ENCODE peak calls at places on chromosomes 16 and 17, in ten cellular contexts. H, Y, E, P, X, F, B, U, C and I are unnamed samples. For H3K36me3 and H3K27me3, the result is how much of the 10 kb centered on the place peaks cover.

GRCh38 chr17:14320734-14321475 is 20.0 kb downstream of the HS3ST3B1 start:
- DNase-seq in H (no peak), Y (no peak), E (no peak), P (peak), X (no peak), F (no peak), B (no peak), U (no peak), C (no peak), I (no peak)

GRCh38 chr17:21177401-21177800 is 36.6 kb downstream of the TMEM11 start:
- DNase-seq in H (no peak), Y (no peak), E (no peak), P (no peak), X (no peak), F (no peak), B (no peak), U (no peak), C (no peak), I (no peak)

GRCh38 chr17:51354908-51355307 is 94.6 kb downstream of the UTP18 start:
- DNase-seq in H (no peak), Y (no peak), E (no peak), P (no peak), X (no peak), F (no peak), B (no peak), U (no peak), C (no peak), I (no peak)

GRCh38 chr16:87844374-87844733 is 25.0 kb downstream of the SLC7A5 start:
- DNase-seq in H (no peak), Y (no peak), E (no peak), P (peak), X (no peak), F (no peak), B (peak), U (no peak), C (no peak), I (no peak)

GRCh38 chr17:43529977-43530302 is 16.2 kb downstream of the ETV4 start:
- DNase-seq in H (no peak), Y (no peak), E (no peak), P (no peak), X (no peak), F (no peak), B (no peak), U (no peak), C (no peak), I (no peak)

GRCh38 chr17:65487161-65487560 is 74.3 kb downstream of the AXIN2 start:
- DNase-seq in H (no peak), Y (no peak), E (no peak), P (no peak), X (no peak), F (no peak), B (no peak), U (no peak), C (no peak), I (no peak)

GRCh38 chr17:63774141-63774981 is at the start of gene DDX42:
- DNase-seq in H (no peak), Y (peak), E (peak), P (peak), X (peak), F (peak), B (peak), U (peak), C (no peak), I (peak)

GRCh38 chr16:85054948-85055502 is 27.4 kb downstream of the KIAA0513 start:
- DNase-seq in H (no peak), Y (no peak), E (no peak), P (no peak), X (no peak), F (no peak), B (no peak), U (no peak), C (no peak), I (no peak)

GRCh38 chr16:57534881-57535658 is 1.3 kb downstream of the CCDC102A start:
- DNase-seq in H (no peak), Y (no peak), E (peak), P (no peak), X (no peak), F (peak), B (no peak), U (peak), C (no peak), I (no peak)

GRCh38 chr17:40018211-40019121 is 3.2 kb downstream of the CSF3 start:
- DNase-seq in H (no peak), Y (no peak), E (peak), P (peak), X (peak), F (no peak), B (peak), U (no peak), C (no peak), I (no peak)

GRCh38 chr17:73508057-73508930 is 136.0 kb downstream of the SDK2 start:
- DNase-seq in H (no peak), Y (no peak), E (no peak), P (no peak), X (no peak), F (no peak), B (no peak), U (no peak), C (no peak), I (no peak)

GRCh38 chr17:41655611-41656111 is 31.3 kb upstream of the KRT17 start:
- DNase-seq in H (no peak), Y (peak), E (no peak), P (no peak), X (no peak), F (peak), B (peak), U (no peak), C (no peak), I (no peak)

GRCh38 chr17:15233022-15233805 is 31.9 kb downstream of the PMP22 start:
- DNase-seq in H (no peak), Y (no peak), E (peak), P (peak), X (peak), F (peak), B (peak), U (no peak), C (peak), I (peak)

GRCh38 chr17:32187276-32187675 is 45.0 kb downstream of the RHOT1 start:
- DNase-seq in H (no peak), Y (no peak), E (no peak), P (peak), X (no peak), F (no peak), B (no peak), U (no peak), C (no peak), I (no peak)

GRCh38 chr17:51371732-51372151 is 111.4 kb downstream of the UTP18 start:
- DNase-seq in H (peak), Y (no peak), E (peak), P (peak), X (peak), F (peak), B (peak), U (peak), C (peak), I (peak)

GRCh38 chr16:50301626-50302471 is 35.5 kb downstream of the ADCY7 start:
- DNase-seq in H (no peak), Y (no peak), E (peak), P (peak), X (peak), F (no peak), B (no peak), U (no peak), C (no peak), I (no peak)

GRCh38 chr16:84874553-84874952 is 54.8 kb downstream of the CRISPLD2 start:
- DNase-seq in H (no peak), Y (no peak), E (no peak), P (no peak), X (peak), F (no peak), B (no peak), U (no peak), C (no peak), I (no peak)

GRCh38 chr17:75289832-75290337 is 652 bp upstream of the SLC25A19 start:
- DNase-seq in H (peak), Y (peak), E (peak), P (peak), X (peak), F (peak), B (no peak), U (peak), C (peak), I (no peak)

GRCh38 chr16:19542138-19542821 is 13.2 kb upstream of the VPS35L start:
- DNase-seq in H (no peak), Y (no peak), E (no peak), P (no peak), X (no peak), F (peak), B (no peak), U (no peak), C (no peak), I (no peak)

GRCh38 chr16:73890524-73891500 is 405.8 kb upstream of the PSMD7 start:
- DNase-seq in H (peak), Y (no peak), E (no peak), P (peak), X (peak), F (no peak), B (peak), U (no peak), C (no peak), I (no peak)

GRCh38 chr17:63961355-63962207 is 11.1 kb downstream of the SCN4A start:
- DNase-seq in H (peak), Y (peak), E (peak), P (peak), X (peak), F (peak), B (peak), U (peak), C (peak), I (peak)

GRCh38 chr17:8420041-8420934 is 15.4 kb upstream of the NDEL1 start:
- DNase-seq in H (no peak), Y (no peak), E (peak), P (peak), X (peak), F (peak), B (no peak), U (peak), C (no peak), I (peak)

GRCh38 chr17:49777577-49777976 is 10.9 kb upstream of the KAT7 start:
- DNase-seq in H (no peak), Y (no peak), E (no peak), P (no peak), X (no peak), F (no peak), B (no peak), U (no peak), C (no peak), I (no peak)

GRCh38 chr16:17469742-17470001 is 1.1 kb downstream of the XYLT1 start:
- DNase-seq in H (no peak), Y (no peak), E (no peak), P (no peak), X (no peak), F (no peak), B (no peak), U (no peak), C (peak), I (no peak)

GRCh38 chr17:82734987-82735866 is at the start of gene FN3K:
- DNase-seq in H (peak), Y (peak), E (peak), P (peak), X (peak), F (peak), B (peak), U (peak), C (no peak), I (peak)

GRCh38 chr17:8140058-8140412 is 12.2 kb downstream of the PER1 start:
- DNase-seq in H (no peak), Y (no peak), E (peak), P (no peak), X (no peak), F (no peak), B (no peak), U (peak), C (no peak), I (no peak)

GRCh38 chr17:49110504-49110903 is 22.1 kb upstream of the B4GALNT2 start:
- DNase-seq in H (no peak), Y (no peak), E (no peak), P (no peak), X (no peak), F (no peak), B (no peak), U (no peak), C (no peak), I (no peak)

GRCh38 chr17:58370716-58371115 is 18.7 kb upstream of the SUPT4H1 start:
- DNase-seq in H (no peak), Y (no peak), E (no peak), P (no peak), X (no peak), F (no peak), B (no peak), U (no peak), C (no peak), I (no peak)

GRCh38 chr16:3058173-3059030 is 7.0 kb upstream of the IL32 start:
- DNase-seq in H (peak), Y (no peak), E (peak), P (no peak), X (peak), F (peak), B (peak), U (peak), C (peak), I (no peak)

GRCh38 chr16:11285842-11286241 is 4.7 kb upstream of the PRM1 start:
- DNase-seq in H (no peak), Y (no peak), E (no peak), P (no peak), X (no peak), F (no peak), B (no peak), U (no peak), C (no peak), I (no peak)

GRCh38 chr17:17181666-17182600 is 24.2 kb downstream of the PLD6 start:
- DNase-seq in H (peak), Y (no peak), E (no peak), P (no peak), X (no peak), F (no peak), B (no peak), U (no peak), C (peak), I (no peak)

GRCh38 chr16:53812914-53813313 is 109.0 kb downstream of the FTO start:
- DNase-seq in H (no peak), Y (no peak), E (no peak), P (no peak), X (no peak), F (no peak), B (no peak), U (no peak), C (no peak), I (no peak)

GRCh38 chr17:65231662-65232335 is 94.6 kb downstream of the RGS9 start:
- DNase-seq in H (peak), Y (no peak), E (peak), P (peak), X (peak), F (peak), B (peak), U (peak), C (peak), I (peak)

GRCh38 chr17:48113201-48113676 is 5.7 kb downstream of the SNX11 start:
- DNase-seq in H (peak), Y (no peak), E (no peak), P (no peak), X (peak), F (peak), B (no peak), U (no peak), C (peak), I (no peak)

GRCh38 chr17:57875109-57876022 is 25.5 kb upstream of the MRPS23 start:
- DNase-seq in H (no peak), Y (peak), E (peak), P (peak), X (peak), F (peak), B (peak), U (peak), C (no peak), I (peak)

GRCh38 chr16:11117576-11118211 is 138.3 kb downstream of the SOCS1 start:
- DNase-seq in H (no peak), Y (no peak), E (no peak), P (no peak), X (no peak), F (no peak), B (no peak), U (no peak), C (no peak), I (no peak)

GRCh38 chr17:66713533-66714042 is 121.3 kb upstream of the CACNG5 start:
- DNase-seq in H (no peak), Y (no peak), E (no peak), P (no peak), X (no peak), F (no peak), B (no peak), U (no peak), C (peak), I (no peak)

GRCh38 chr17:20291853-20292252 is 175.5 kb downstream of the LGALS9B start:
- DNase-seq in H (no peak), Y (no peak), E (no peak), P (no peak), X (no peak), F (no peak), B (no peak), U (no peak), C (no peak), I (no peak)

GRCh38 chr17:41734139-41734948 is at the start of gene HAP1:
- DNase-seq in H (no peak), Y (no peak), E (peak), P (peak), X (peak), F (peak), B (peak), U (peak), C (peak), I (peak)

GRCh38 chr16:67395458-67396158 is 2.3 kb upstream of the TPPP3 start:
- DNase-seq in H (no peak), Y (no peak), E (peak), P (no peak), X (no peak), F (peak), B (no peak), U (no peak), C (no peak), I (peak)
- H3K4me3 ChIP-seq in H (no peak), Y (no peak), E (no peak), P (no peak), X (no peak), F (no peak), B (no peak), U (no peak), C (no peak), I (no peak)

DNA sequence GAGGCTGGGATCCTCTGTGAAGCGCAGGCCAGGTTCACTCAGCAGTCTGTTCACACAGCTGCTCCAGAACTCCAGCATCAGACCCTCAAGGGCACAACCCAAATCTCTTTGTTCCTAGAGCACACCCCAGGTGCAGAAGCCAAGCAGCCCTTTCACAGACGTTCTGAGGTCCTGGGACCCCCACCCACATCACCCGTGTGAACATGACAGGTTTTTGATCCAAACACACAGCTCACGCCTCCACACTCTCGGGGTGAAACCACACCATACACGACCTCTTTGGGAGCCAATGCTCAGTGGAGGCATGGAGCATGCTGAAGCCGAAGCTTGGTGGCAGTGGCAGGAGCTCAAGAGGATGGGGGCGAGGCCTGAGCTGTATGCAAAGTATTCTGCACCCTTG is 97.4 kb downstream of the ZNF778 start:
- DNase-seq in H (no peak), Y (no peak), E (no peak), P (no peak), X (no peak), F (no peak), B (no peak), U (no peak), C (no peak), I (no peak)
- H3K36me3 ChIP-seq in H (under half), Y (under half), E (under half), P (under half), X (under half), F (under half), B (under half), U (under half), C (under half), I (under half)

DNA sequence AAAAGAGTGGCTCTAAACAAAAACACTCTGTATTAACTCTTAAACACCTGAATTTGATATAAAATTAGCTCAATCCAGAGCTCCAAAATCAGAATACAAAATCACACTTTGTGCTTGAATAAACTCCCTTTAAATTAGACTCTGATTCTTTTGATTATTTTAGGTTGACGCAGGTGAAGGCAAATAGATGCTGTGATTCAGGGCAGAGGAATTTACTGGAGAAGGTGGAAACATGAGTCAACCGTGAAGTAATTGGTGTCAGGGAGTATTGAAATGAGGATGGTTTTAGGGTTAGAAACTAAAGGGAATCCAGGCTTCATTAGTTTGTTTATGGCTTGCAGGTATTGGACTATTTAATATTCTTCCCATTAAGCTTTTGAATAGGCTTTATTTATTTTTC is 37.0 kb upstream of the TEKT1 start:
- DNase-seq in H (no peak), Y (no peak), E (no peak), P (peak), X (no peak), F (no peak), B (peak), U (no peak), C (no peak), I (no peak)
- H3K27me3 ChIP-seq in H (under half), Y (under half), E (under half), P (under half), X (under half), F (under half), B (under half), U (under half), C (under half), I (under half)

GRCh38 chr17:4788159-4788806 is 481 bp upstream of the GLTPD2 start:
- DNase-seq in H (no peak), Y (no peak), E (no peak), P (no peak), X (peak), F (no peak), B (no peak), U (no peak), C (no peak), I (no peak)

GRCh38 chr17:4786111-4786491 is at the start of gene VMO1:
- DNase-seq in H (no peak), Y (no peak), E (peak), P (no peak), X (peak), F (peak), B (no peak), U (no peak), C (no peak), I (no peak)

GRCh38 chr17:4782652-4783051 is 3.5 kb downstream of the VMO1 start:
- DNase-seq in H (no peak), Y (no peak), E (no peak), P (no peak), X (no peak), F (peak), B (no peak), U (no peak), C (no peak), I (no peak)

GRCh38 chr17:4786516-4786915 is 352 bp upstream of the VMO1 start:
- DNase-seq in H (no peak), Y (no peak), E (peak), P (no peak), X (peak), F (no peak), B (no peak), U (no peak), C (no peak), I (no peak)

GRCh38 chr17:4785311-4786110 is 653 bp downstream of the VMO1 start:
- DNase-seq in H (no peak), Y (no peak), E (peak), P (no peak), X (peak), F (no peak), B (no peak), U (no peak), C (no peak), I (no peak)
- H3K4me3 ChIP-seq in H (no peak), Y (no peak), E (peak), P (peak), X (no peak), F (no peak), B (no peak), U (peak), C (no peak), I (no peak)

DNA sequence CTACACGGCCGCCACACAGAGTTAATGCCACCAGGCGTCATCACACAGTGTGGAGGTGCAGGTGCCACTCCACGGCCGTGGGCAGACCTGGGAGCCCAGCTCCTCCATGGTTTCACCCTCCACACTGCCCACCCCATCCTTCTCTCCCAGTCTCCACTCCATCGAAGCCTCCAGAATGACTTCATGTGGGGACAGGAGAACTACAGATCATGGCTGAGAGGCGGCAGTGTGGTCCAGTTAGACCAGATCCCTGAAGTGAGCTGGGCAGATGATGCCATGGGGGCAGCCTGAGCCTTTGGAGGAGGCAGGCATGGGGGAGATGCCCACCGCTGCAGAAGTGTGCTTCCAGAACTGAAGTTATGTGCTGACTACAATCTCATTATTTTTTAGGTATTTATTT is 38.0 kb upstream of the FAAP100 start:
- DNase-seq in H (no peak), Y (no peak), E (no peak), P (no peak), X (no peak), F (no peak), B (no peak), U (no peak), C (no peak), I (no peak)
- H3K36me3 ChIP-seq in H (under half), Y (under half), E (under half), P (under half), X (half or more), F (under half), B (under half), U (half or more), C (half or more), I (half or more)